ENCODE peak calls at places on chromosomes 2 and 18, in six cellular contexts. One of them, this sample, is unnamed.

GRCh38 chr2:179377296-179377695 is 112.7 kb upstream of the SESTD1 start:
- DNase-seq in GM12865: no peak
- DNase-seq in HepG2: no peak
- DNase-seq in astrocyte of the spinal cord: peak
- DNase-seq in BJ: no peak
- DNase-seq in AG09309: no peak
- DNase-seq in this sample: no peak

GRCh38 chr2:21103274-21103891 is 20.4 kb upstream of the TDRD15 start:
- DNase-seq in GM12865: no peak
- DNase-seq in HepG2: peak
- DNase-seq in astrocyte of the spinal cord: no peak
- DNase-seq in BJ: no peak
- DNase-seq in AG09309: no peak
- DNase-seq in this sample: no peak

GRCh38 chr2:114442545-114442944 is at the start of gene DPP10:
- DNase-seq in GM12865: peak
- DNase-seq in HepG2: peak
- DNase-seq in astrocyte of the spinal cord: peak
- DNase-seq in BJ: no peak
- DNase-seq in AG09309: no peak
- DNase-seq in this sample: no peak

GRCh38 chr2:176002684-176003225 is 688 bp upstream of the LNPK start:
- DNase-seq in GM12865: peak
- DNase-seq in HepG2: peak
- DNase-seq in astrocyte of the spinal cord: peak
- DNase-seq in BJ: no peak
- DNase-seq in AG09309: no peak
- DNase-seq in this sample: no peak

GRCh38 chr2:65358690-65359400 is 73.6 kb downstream of the SPRED2 start:
- DNase-seq in GM12865: no peak
- DNase-seq in HepG2: no peak
- DNase-seq in astrocyte of the spinal cord: no peak
- DNase-seq in BJ: no peak
- DNase-seq in AG09309: no peak
- DNase-seq in this sample: no peak

GRCh38 chr2:11578081-11578948 is 44.5 kb downstream of the GREB1 start:
- DNase-seq in GM12865: no peak
- DNase-seq in HepG2: no peak
- DNase-seq in astrocyte of the spinal cord: no peak
- DNase-seq in BJ: no peak
- DNase-seq in AG09309: no peak
- DNase-seq in this sample: no peak

GRCh38 chr2:203280428-203281064 is 41.7 kb downstream of the CYP20A1 start:
- DNase-seq in GM12865: no peak
- DNase-seq in HepG2: no peak
- DNase-seq in astrocyte of the spinal cord: peak
- DNase-seq in BJ: peak
- DNase-seq in AG09309: peak
- DNase-seq in this sample: no peak

GRCh38 chr2:168751104-168751768 is 51.2 kb upstream of the NOSTRIN start:
- DNase-seq in GM12865: peak
- DNase-seq in HepG2: no peak
- DNase-seq in astrocyte of the spinal cord: no peak
- DNase-seq in BJ: no peak
- DNase-seq in AG09309: no peak
- DNase-seq in this sample: no peak

GRCh38 chr18:24016643-24017042 is 2.1 kb downstream of the TTC39C start:
- DNase-seq in GM12865: no peak
- DNase-seq in HepG2: peak
- DNase-seq in astrocyte of the spinal cord: peak
- DNase-seq in BJ: no peak
- DNase-seq in AG09309: no peak
- DNase-seq in this sample: no peak

GRCh38 chr2:1789610-1790009 is 45.3 kb upstream of the PXDN start:
- DNase-seq in GM12865: no peak
- DNase-seq in HepG2: no peak
- DNase-seq in astrocyte of the spinal cord: no peak
- DNase-seq in BJ: no peak
- DNase-seq in AG09309: no peak
- DNase-seq in this sample: no peak

GRCh38 chr2:189662674-189663226 is 1.5 kb downstream of the ASNSD1 start:
- DNase-seq in GM12865: peak
- DNase-seq in HepG2: no peak
- DNase-seq in astrocyte of the spinal cord: no peak
- DNase-seq in BJ: no peak
- DNase-seq in AG09309: no peak
- DNase-seq in this sample: no peak

GRCh38 chr18:3449702-3450357 is at the start of gene TGIF1:
- DNase-seq in GM12865: no peak
- DNase-seq in HepG2: peak
- DNase-seq in astrocyte of the spinal cord: peak
- DNase-seq in BJ: no peak
- DNase-seq in AG09309: no peak
- DNase-seq in this sample: no peak

GRCh38 chr2:31168291-31168690 is 30.1 kb upstream of the GALNT14 start:
- DNase-seq in GM12865: no peak
- DNase-seq in HepG2: no peak
- DNase-seq in astrocyte of the spinal cord: no peak
- DNase-seq in BJ: no peak
- DNase-seq in AG09309: no peak
- DNase-seq in this sample: no peak

GRCh38 chr2:38153476-38153875 is 77.5 kb upstream of the CYP1B1 start:
- DNase-seq in GM12865: no peak
- DNase-seq in HepG2: no peak
- DNase-seq in astrocyte of the spinal cord: no peak
- DNase-seq in BJ: no peak
- DNase-seq in AG09309: no peak
- DNase-seq in this sample: no peak

GRCh38 chr2:204340511-204340910 is 204.8 kb upstream of the PARD3B start:
- DNase-seq in GM12865: no peak
- DNase-seq in HepG2: no peak
- DNase-seq in astrocyte of the spinal cord: no peak
- DNase-seq in BJ: no peak
- DNase-seq in AG09309: no peak
- DNase-seq in this sample: no peak
- H3K4me3 ChIP-seq in GM12865: no peak
- H3K4me3 ChIP-seq in HepG2: no peak
- H3K4me3 ChIP-seq in astrocyte of the spinal cord: no peak
- H3K4me3 ChIP-seq in BJ: no peak
- H3K4me3 ChIP-seq in AG09309: no peak
- H3K4me3 ChIP-seq in this sample: no peak

DNA sequence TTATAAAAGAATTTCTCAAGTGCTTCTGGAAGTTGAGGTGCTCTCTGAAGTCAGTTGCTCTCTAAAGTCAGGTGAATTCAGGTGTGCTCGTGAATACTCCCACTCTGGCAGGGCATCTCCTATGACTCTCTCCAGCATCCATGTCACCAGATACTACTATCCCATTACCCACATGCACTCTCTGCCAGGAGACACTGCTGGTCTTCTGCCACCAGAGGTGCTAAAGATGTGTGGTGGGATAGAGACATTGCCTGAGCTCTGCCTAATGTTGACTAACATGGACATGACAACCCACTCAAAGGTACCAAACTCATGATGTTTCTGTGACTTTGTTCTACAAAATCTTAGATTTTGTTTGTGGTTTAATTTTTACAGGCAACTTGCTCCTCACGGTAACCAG is 106.4 kb upstream of the HNRNPA3 start:
- DNase-seq in GM12865: peak
- DNase-seq in HepG2: peak
- DNase-seq in astrocyte of the spinal cord: no peak
- DNase-seq in BJ: no peak
- DNase-seq in AG09309: no peak
- DNase-seq in this sample: no peak
- TF ChIP-seq CTCF in GM12865: peak
- TF ChIP-seq CTCF in HepG2: peak
- TF ChIP-seq CTCF in astrocyte of the spinal cord: no peak
- TF ChIP-seq CTCF in BJ: no peak
- TF ChIP-seq CTCF in AG09309: peak
- TF ChIP-seq CTCF in this sample: peak

GRCh38 chr2:86807121-86807461 is 16.4 kb upstream of the CD8A start:
- DNase-seq in GM12865: no peak
- DNase-seq in HepG2: no peak
- DNase-seq in astrocyte of the spinal cord: no peak
- DNase-seq in BJ: no peak
- DNase-seq in AG09309: no peak
- DNase-seq in this sample: no peak

GRCh38 chr2:86808315-86809161 is 17.8 kb upstream of the CD8A start:
- DNase-seq in GM12865: peak
- DNase-seq in HepG2: peak
- DNase-seq in astrocyte of the spinal cord: peak
- DNase-seq in BJ: peak
- DNase-seq in AG09309: peak
- DNase-seq in this sample: peak

GRCh38 chr2:86809481-86810121 is 18.9 kb upstream of the CD8A start:
- DNase-seq in GM12865: no peak
- DNase-seq in HepG2: no peak
- DNase-seq in astrocyte of the spinal cord: no peak
- DNase-seq in BJ: no peak
- DNase-seq in AG09309: no peak
- DNase-seq in this sample: no peak

GRCh38 chr2:86806059-86806857 is 15.5 kb upstream of the CD8A start:
- DNase-seq in GM12865: no peak
- DNase-seq in HepG2: no peak
- DNase-seq in astrocyte of the spinal cord: no peak
- DNase-seq in BJ: no peak
- DNase-seq in AG09309: no peak
- DNase-seq in this sample: no peak

DNA sequence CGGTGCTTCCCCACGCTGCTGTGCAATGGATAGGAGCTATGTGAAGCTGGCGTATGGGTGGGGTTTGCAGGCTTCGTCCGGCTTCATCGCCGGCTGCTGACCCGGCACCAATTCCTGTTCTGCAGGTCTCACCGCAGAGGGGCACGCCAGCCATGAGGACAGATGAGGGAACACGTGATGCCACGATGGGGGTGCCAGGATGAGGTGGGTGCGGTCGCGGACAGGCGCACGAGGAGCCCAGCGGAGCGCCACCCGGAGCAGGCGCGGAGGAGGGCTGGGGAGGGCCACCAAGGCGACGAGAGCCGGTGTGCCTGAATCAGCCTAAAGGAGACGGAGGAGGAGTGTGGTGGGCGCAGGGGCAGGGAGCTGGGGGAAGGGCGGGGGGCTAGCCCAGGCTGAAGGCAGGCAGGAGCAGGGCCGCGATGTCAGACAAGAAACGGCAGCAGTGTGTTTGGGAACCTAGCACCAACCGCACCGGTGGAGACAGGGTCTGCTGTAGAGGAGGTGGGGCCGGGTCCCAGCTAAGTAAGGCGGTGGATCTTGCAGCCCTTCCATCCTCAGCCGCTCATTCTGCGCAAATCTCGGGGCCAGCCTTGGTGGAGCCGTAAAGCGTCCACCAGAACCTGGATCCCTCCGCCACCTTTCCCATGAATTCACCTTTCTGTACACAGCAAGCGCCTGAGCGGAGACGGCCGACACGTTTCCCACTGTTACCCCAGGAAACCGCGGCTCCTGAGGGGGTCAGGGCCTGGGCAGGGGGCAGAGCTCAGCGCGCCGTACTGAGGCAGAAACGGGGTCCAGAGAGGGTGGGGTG is 17.0 kb upstream of the CD8A start:
- DNase-seq in GM12865: peak
- DNase-seq in HepG2: peak
- DNase-seq in astrocyte of the spinal cord: peak
- DNase-seq in BJ: no peak
- DNase-seq in AG09309: no peak
- DNase-seq in this sample: peak
- H3K4me3 ChIP-seq in GM12865: peak
- H3K4me3 ChIP-seq in HepG2: peak
- H3K4me3 ChIP-seq in astrocyte of the spinal cord: peak
- H3K4me3 ChIP-seq in BJ: peak
- H3K4me3 ChIP-seq in AG09309: peak
- H3K4me3 ChIP-seq in this sample: peak

DNA sequence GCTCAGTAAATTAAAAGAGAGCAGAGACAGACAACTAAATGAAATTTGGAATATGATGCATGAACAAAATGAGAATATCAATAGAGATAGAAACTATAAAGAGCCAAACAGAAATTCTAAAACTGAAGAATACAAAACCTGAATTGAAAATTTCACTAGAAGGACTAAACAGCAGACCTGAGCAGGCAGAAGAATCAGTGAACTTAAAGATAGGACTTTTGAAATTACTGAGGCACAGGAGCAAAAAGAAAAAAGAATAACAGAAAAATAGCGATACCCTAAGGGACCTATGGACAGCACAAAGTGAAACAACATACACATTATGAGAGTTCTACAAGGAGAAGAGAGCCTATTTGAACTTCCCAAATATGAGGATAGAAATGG is 41.6 kb downstream of the UNC50 start:
- DNase-seq in GM12865: no peak
- DNase-seq in HepG2: no peak
- DNase-seq in astrocyte of the spinal cord: no peak
- DNase-seq in BJ: no peak
- DNase-seq in AG09309: no peak
- DNase-seq in this sample: no peak
- TF ChIP-seq CTCF in GM12865: no peak
- TF ChIP-seq CTCF in HepG2: no peak
- TF ChIP-seq CTCF in astrocyte of the spinal cord: no peak
- TF ChIP-seq CTCF in BJ: no peak
- TF ChIP-seq CTCF in AG09309: no peak
- TF ChIP-seq CTCF in this sample: no peak

GRCh38 chr2:231452799-231453508 is 11.3 kb downstream of the NCL start:
- DNase-seq in GM12865: peak
- DNase-seq in HepG2: peak
- DNase-seq in astrocyte of the spinal cord: peak
- DNase-seq in BJ: no peak
- DNase-seq in AG09309: no peak
- DNase-seq in this sample: no peak
- H3K4me3 ChIP-seq in GM12865: no peak
- H3K4me3 ChIP-seq in HepG2: no peak
- H3K4me3 ChIP-seq in astrocyte of the spinal cord: no peak
- H3K4me3 ChIP-seq in BJ: no peak
- H3K4me3 ChIP-seq in AG09309: no peak
- H3K4me3 ChIP-seq in this sample: no peak

GRCh38 chr2:239535413-239535790 is 134.6 kb upstream of the HDAC4 start:
- DNase-seq in GM12865: no peak
- DNase-seq in HepG2: no peak
- DNase-seq in astrocyte of the spinal cord: no peak
- DNase-seq in BJ: no peak
- DNase-seq in AG09309: no peak
- DNase-seq in this sample: no peak

GRCh38 chr2:239532859-239533258 is 132.0 kb upstream of the HDAC4 start:
- DNase-seq in GM12865: no peak
- DNase-seq in HepG2: no peak
- DNase-seq in astrocyte of the spinal cord: no peak
- DNase-seq in BJ: no peak
- DNase-seq in AG09309: no peak
- DNase-seq in this sample: peak

GRCh38 chr2:239533917-239534316 is 133.1 kb upstream of the HDAC4 start:
- DNase-seq in GM12865: no peak
- DNase-seq in HepG2: no peak
- DNase-seq in astrocyte of the spinal cord: no peak
- DNase-seq in BJ: no peak
- DNase-seq in AG09309: no peak
- DNase-seq in this sample: no peak

GRCh38 chr2:239536186-239536585 is 135.4 kb upstream of the HDAC4 start:
- DNase-seq in GM12865: no peak
- DNase-seq in HepG2: no peak
- DNase-seq in astrocyte of the spinal cord: no peak
- DNase-seq in BJ: no peak
- DNase-seq in AG09309: no peak
- DNase-seq in this sample: no peak

GRCh38 chr2:239534581-239535412 is 134.0 kb upstream of the HDAC4 start:
- DNase-seq in GM12865: no peak
- DNase-seq in HepG2: no peak
- DNase-seq in astrocyte of the spinal cord: no peak
- DNase-seq in BJ: no peak
- DNase-seq in AG09309: no peak
- DNase-seq in this sample: no peak
- TF ChIP-seq CTCF in GM12865: no peak
- TF ChIP-seq CTCF in HepG2: no peak
- TF ChIP-seq CTCF in astrocyte of the spinal cord: no peak
- TF ChIP-seq CTCF in BJ: no peak
- TF ChIP-seq CTCF in AG09309: no peak
- TF ChIP-seq CTCF in this sample: no peak